ENCODE peak calls at places on chromosomes 1 and 21, in ten cellular contexts. X, B, H, Y, D, R, K, T, N and A are unnamed samples.

GRCh38 chr1:25065246-25066238 is 135.5 kb upstream of the RUNX3 start:
- DNase-seq in X (no peak), B (no peak), H (peak), Y (no peak), D (no peak), R (no peak), K (no peak), T (no peak), N (peak), A (no peak)

GRCh38 chr1:161172776-161173376 is 4.4 kb downstream of the B4GALT3 start:
- DNase-seq in X (no peak), B (no peak), H (peak), Y (no peak), D (no peak), R (no peak), K (no peak), T (no peak), N (peak), A (peak)

GRCh38 chr21:43467785-43468184 is 40.9 kb upstream of the SIK1 start:
- DNase-seq in X (peak), B (no peak), H (no peak), Y (no peak), D (no peak), R (no peak), K (peak), T (no peak), N (no peak), A (no peak)

GRCh38 chr1:68346192-68346808 is 103.5 kb downstream of the RPE65 start:
- DNase-seq in X (peak), B (peak), H (no peak), Y (no peak), D (no peak), R (no peak), K (no peak), T (no peak), N (peak), A (no peak)

GRCh38 chr1:18540136-18540765 is 59.5 kb downstream of the KLHDC7A start:
- DNase-seq in X (no peak), B (peak), H (no peak), Y (peak), D (no peak), R (no peak), K (no peak), T (peak), N (no peak), A (peak)

GRCh38 chr1:194300340-194300739 is 1113.9 kb upstream of the B3GALT2 start:
- DNase-seq in X (peak), B (no peak), H (no peak), Y (no peak), D (no peak), R (no peak), K (no peak), T (no peak), N (no peak), A (no peak)

GRCh38 chr1:3469849-3470649 is 15.6 kb downstream of the ARHGEF16 start:
- DNase-seq in X (no peak), B (no peak), H (no peak), Y (no peak), D (no peak), R (no peak), K (peak), T (no peak), N (no peak), A (no peak)

GRCh38 chr21:14686466-14687276 is 140.6 kb upstream of the SAMSN1 start:
- DNase-seq in X (no peak), B (no peak), H (no peak), Y (no peak), D (no peak), R (no peak), K (no peak), T (no peak), N (no peak), A (no peak)

GRCh38 chr1:9121891-9122409 is 7.0 kb downstream of the GPR157 start:
- DNase-seq in X (no peak), B (no peak), H (no peak), Y (no peak), D (no peak), R (no peak), K (no peak), T (no peak), N (no peak), A (no peak)

GRCh38 chr1:239570878-239571277 is 184.5 kb downstream of the CHRM3 start:
- DNase-seq in X (no peak), B (no peak), H (no peak), Y (no peak), D (no peak), R (no peak), K (no peak), T (no peak), N (no peak), A (peak)

GRCh38 chr1:67710417-67710816 is 25.4 kb downstream of the GADD45A start:
- DNase-seq in X (peak), B (peak), H (no peak), Y (no peak), D (peak), R (no peak), K (no peak), T (peak), N (peak), A (no peak)

GRCh38 chr1:193565971-193566577 is 379.7 kb upstream of the B3GALT2 start:
- DNase-seq in X (no peak), B (no peak), H (no peak), Y (no peak), D (no peak), R (no peak), K (no peak), T (no peak), N (no peak), A (no peak)

GRCh38 chr1:172107261-172107820 is 266.0 kb downstream of the DNM3 start:
- DNase-seq in X (no peak), B (peak), H (no peak), Y (no peak), D (no peak), R (no peak), K (no peak), T (no peak), N (no peak), A (no peak)

GRCh38 chr1:162293293-162293692 is 83.4 kb downstream of the SPATA46 start:
- DNase-seq in X (no peak), B (no peak), H (no peak), Y (no peak), D (no peak), R (no peak), K (no peak), T (no peak), N (no peak), A (no peak)

GRCh38 chr1:55746710-55747109 is 531.5 kb upstream of the USP24 start:
- DNase-seq in X (no peak), B (no peak), H (no peak), Y (no peak), D (no peak), R (no peak), K (no peak), T (no peak), N (no peak), A (no peak)
- H3K4me3 ChIP-seq in X (no peak), B (no peak), H (no peak), Y (no peak), D (no peak), R (no peak), K (no peak), T (no peak), N (no peak), A (no peak)

DNA sequence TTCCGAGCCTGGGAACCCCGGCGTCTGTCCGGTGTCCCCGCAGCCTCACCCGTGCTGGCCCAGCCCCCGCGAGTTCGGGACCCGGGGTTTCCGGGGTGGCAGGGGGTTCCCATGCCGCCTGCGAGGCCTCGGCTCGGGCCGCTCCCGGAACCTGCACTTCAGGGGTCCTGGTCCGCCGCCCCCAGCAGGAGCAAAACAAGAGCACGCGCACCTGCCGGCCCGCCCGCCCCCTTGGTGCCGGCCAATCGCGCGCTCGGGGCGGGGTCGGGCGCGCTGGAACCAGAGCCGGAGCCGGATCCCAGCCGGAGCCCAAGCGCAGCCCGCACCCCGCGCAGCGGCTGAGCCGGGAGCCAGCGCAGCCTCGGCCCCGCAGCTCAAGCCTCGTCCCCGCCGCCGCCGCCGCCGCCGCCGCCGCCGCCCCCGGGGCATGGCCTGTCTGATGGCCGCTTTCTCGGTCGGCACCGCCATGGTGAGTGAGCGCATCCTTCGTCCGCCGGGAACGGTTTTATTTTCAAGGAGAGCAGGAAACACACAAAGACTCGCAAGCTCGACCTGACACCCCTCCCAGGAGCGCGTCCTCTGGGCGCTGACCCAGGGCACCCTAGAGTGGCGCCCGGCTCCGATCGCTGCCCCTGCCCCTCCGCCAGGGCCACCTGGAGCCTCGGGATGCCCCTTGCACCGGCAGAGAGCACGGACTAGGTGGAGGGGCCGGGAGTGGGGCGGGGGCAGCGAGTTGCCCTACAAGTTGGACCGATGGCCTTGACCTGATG is at the start of gene ABCG1:
- DNase-seq in X (peak), B (peak), H (no peak), Y (no peak), D (no peak), R (no peak), K (peak), T (peak), N (no peak), A (peak)
- H3K4me3 ChIP-seq in X (peak), B (peak), H (peak), Y (peak), D (peak), R (peak), K (peak), T (peak), N (peak), A (no peak)

GRCh38 chr1:86708923-86709322 is 4.5 kb downstream of the SH3GLB1 start:
- DNase-seq in X (no peak), B (no peak), H (no peak), Y (no peak), D (no peak), R (no peak), K (no peak), T (no peak), N (peak), A (no peak)
- H3K4me3 ChIP-seq in X (no peak), B (no peak), H (no peak), Y (no peak), D (no peak), R (no peak), K (no peak), T (no peak), N (peak), A (no peak)

DNA sequence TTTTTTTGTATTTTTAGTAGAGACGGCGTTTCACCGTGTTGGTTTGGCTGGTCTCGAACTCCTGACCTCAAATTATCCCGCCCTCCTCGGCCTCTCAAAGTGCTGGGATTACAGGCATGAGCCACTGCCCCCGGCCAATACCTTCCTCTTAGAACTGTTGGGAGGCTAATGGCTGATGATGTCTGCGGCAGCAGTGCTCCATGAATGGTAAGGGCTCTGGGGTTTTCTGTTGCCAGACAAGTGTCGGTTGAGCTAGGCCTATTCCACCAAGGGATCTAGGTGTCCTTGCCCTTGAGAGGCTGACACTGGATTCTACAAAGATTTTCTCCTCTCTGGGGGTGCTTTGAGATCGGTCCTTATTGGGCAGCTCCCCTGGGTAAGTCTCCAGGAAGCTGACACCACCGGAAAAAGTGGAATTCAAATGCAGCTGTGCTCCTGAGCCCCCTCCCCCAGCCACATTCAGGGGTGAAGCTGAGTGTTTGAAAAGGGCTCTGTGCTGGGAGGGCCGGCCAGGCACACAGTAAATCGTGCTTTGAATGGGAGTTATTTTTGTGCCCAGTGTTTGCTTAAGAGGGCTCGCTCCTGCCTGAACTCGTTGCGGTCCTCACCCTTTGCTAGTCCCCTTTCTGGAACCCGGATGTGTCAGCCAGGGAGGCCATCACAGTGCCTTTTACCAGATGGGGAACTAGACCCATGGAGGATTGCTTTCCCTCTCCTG is 5.2 kb downstream of the SOX13 start:
- DNase-seq in X (no peak), B (peak), H (no peak), Y (no peak), D (no peak), R (no peak), K (no peak), T (peak), N (no peak), A (peak)
- H3K4me3 ChIP-seq in X (no peak), B (no peak), H (no peak), Y (no peak), D (peak), R (no peak), K (no peak), T (peak), N (no peak), A (no peak)

GRCh38 chr1:13948851-13949490 is 249.0 kb downstream of the PRDM2 start:
- DNase-seq in X (no peak), B (peak), H (no peak), Y (peak), D (no peak), R (no peak), K (peak), T (peak), N (peak), A (no peak)

GRCh38 chr1:13950637-13951036 is 250.6 kb downstream of the PRDM2 start:
- DNase-seq in X (no peak), B (no peak), H (no peak), Y (peak), D (no peak), R (no peak), K (no peak), T (no peak), N (no peak), A (no peak)

GRCh38 chr1:13952985-13953384 is 253.0 kb downstream of the PRDM2 start:
- DNase-seq in X (no peak), B (no peak), H (no peak), Y (peak), D (no peak), R (no peak), K (no peak), T (no peak), N (no peak), A (no peak)

GRCh38 chr1:13949571-13949970 is 249.6 kb downstream of the PRDM2 start:
- DNase-seq in X (no peak), B (no peak), H (no peak), Y (peak), D (no peak), R (no peak), K (no peak), T (no peak), N (no peak), A (no peak)

GRCh38 chr1:13951793-13952751 is 252.1 kb downstream of the PRDM2 start:
- DNase-seq in X (no peak), B (peak), H (no peak), Y (peak), D (no peak), R (no peak), K (no peak), T (no peak), N (no peak), A (no peak)
- H3K4me3 ChIP-seq in X (no peak), B (no peak), H (no peak), Y (no peak), D (no peak), R (no peak), K (no peak), T (no peak), N (no peak), A (no peak)

DNA sequence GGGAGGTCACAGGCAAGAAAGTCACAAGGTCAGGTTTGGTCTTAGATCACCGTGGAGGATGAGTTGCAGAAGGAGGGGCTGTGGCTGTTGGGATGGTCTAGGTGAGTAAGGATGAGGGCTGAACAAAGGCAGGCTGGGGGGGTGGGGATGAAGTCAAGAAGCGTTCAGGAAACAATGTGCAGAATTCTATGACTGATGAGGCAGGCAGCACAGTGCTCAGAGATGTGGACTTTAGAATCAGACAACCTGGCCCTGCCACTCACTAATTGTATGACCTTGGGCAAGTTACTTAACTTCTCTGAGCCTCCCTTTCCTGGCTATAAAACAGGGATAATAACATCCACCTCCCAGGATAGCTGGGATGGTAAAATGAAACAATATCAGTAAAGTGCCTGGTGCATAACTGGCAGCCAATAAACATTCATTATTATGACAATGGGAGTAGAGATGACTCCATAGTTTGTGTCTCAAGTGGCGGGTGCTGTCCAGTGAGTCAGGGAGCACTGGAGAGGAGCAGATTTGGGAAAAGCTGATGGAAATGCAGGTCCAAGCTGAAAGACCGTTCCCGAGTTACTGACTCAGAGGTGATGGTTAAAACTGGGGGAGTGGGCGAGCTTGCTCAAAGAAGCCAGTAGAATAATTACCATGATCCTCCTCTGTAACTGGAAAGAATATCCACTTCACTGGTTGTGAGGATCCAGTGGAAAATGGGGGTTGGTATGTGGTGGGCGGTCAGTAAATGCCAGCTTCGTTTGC is 2.1 kb downstream of the TIE1 start:
- DNase-seq in X (no peak), B (no peak), H (no peak), Y (no peak), D (no peak), R (no peak), K (no peak), T (no peak), N (no peak), A (no peak)
- H3K4me3 ChIP-seq in X (no peak), B (no peak), H (no peak), Y (peak), D (no peak), R (no peak), K (peak), T (no peak), N (no peak), A (no peak)